ENCODE peak calls at places on chromosomes 1 and 21, in seven cellular contexts. V, R, Z, A, U, Q and Y are unnamed samples.

GRCh38 chr1:106022312-106022902 is 1034.1 kb upstream of the PRMT6 start:
- DNase-seq in V (no peak), R (no peak), Z (no peak), A (no peak), U (no peak), Q (no peak), Y (no peak)

GRCh38 chr21:27787046-27787445 is 820.2 kb upstream of the ADAMTS5 start:
- DNase-seq in V (no peak), R (no peak), Z (no peak), A (no peak), U (no peak), Q (no peak), Y (no peak)

GRCh38 chr1:166865931-166866330 is 10.1 kb downstream of the TADA1 start:
- DNase-seq in V (no peak), R (no peak), Z (no peak), A (peak; percentile 55), U (no peak), Q (no peak), Y (no peak)

GRCh38 chr1:82466894-82467293 is 666.2 kb downstream of the ADGRL2 start:
- DNase-seq in V (no peak), R (no peak), Z (no peak), A (no peak), U (no peak), Q (no peak), Y (no peak)

GRCh38 chr1:33007190-33008050 is 29.3 kb downstream of the AK2 start:
- DNase-seq in V (peak; percentile 28), R (no peak), Z (peak; percentile 56), A (no peak), U (no peak), Q (peak; percentile 84), Y (peak; percentile 36)

GRCh38 chr1:245370905-245371581 is 216.3 kb downstream of the KIF26B start:
- DNase-seq in V (peak; percentile 12), R (no peak), Z (no peak), A (no peak), U (no peak), Q (no peak), Y (no peak)

GRCh38 chr1:95028954-95029353 is 43.8 kb downstream of the ALG14 start:
- DNase-seq in V (no peak), R (no peak), Z (no peak), A (peak; percentile 4), U (no peak), Q (no peak), Y (no peak)

GRCh38 chr1:2236695-2237677 is 8.9 kb downstream of the SKI start:
- DNase-seq in V (no peak), R (no peak), Z (no peak), A (no peak), U (no peak), Q (no peak), Y (no peak)

GRCh38 chr1:157429841-157430240 is 122.5 kb downstream of the FCRL5 start:
- DNase-seq in V (no peak), R (no peak), Z (no peak), A (no peak), U (no peak), Q (no peak), Y (no peak)

GRCh38 chr21:41369105-41369914 is 7.5 kb downstream of the MX2 start:
- DNase-seq in V (no peak), R (peak; percentile 69), Z (no peak), A (no peak), U (peak; percentile 80), Q (no peak), Y (peak; percentile 47)

GRCh38 chr21:45308211-45309068 is 20.7 kb upstream of the POFUT2 start:
- DNase-seq in V (no peak), R (peak; percentile 77), Z (no peak), A (no peak), U (no peak), Q (no peak), Y (no peak)
- TF ChIP-seq EP300 in V (no peak), R (no peak), Z (no peak), A (no peak), U (no peak), Q (no peak), Y (peak; percentile 13)

GRCh38 chr1:31580513-31580870 is 4.2 kb downstream of the TINAGL1 start:
- DNase-seq in V (no peak), R (peak; percentile 93), Z (no peak), A (peak; percentile 92), U (no peak), Q (no peak), Y (no peak)
- H3K4me1 ChIP-seq in V (peaks cover 62% of the 10 kb centered on the region), R (peaks cover 78% of the 10 kb centered on the region), Z (peaks cover 76% of the 10 kb centered on the region), A (peaks cover 77% of the 10 kb centered on the region), U (peaks cover 30% of the 10 kb centered on the region), Q (peaks cover 44% of the 10 kb centered on the region), Y (peaks cover 61% of the 10 kb centered on the region)

GRCh38 chr1:203290261-203291089 is 14.8 kb upstream of the BTG2 start:
- DNase-seq in V (peak; percentile 99), R (peak; percentile 99), Z (peak; percentile 99), A (peak; percentile 100), U (peak; percentile 97), Q (no peak), Y (peak; percentile 95)
- TF ChIP-seq EP300 in V (peak; percentile 98), R (peak; percentile 76), Z (peak; percentile 97), A (peak; percentile 98), U (peak; percentile 75), Q (no peak), Y (peak; percentile 98)

GRCh38 chr1:201506092-201506491 is 831 bp downstream of the CSRP1 start:
- DNase-seq in V (no peak), R (peak; percentile 67), Z (no peak), A (no peak), U (no peak), Q (no peak), Y (no peak)
- H3K4me1 ChIP-seq in V (peaks cover 42% of the 10 kb centered on the region), R (peaks cover 63% of the 10 kb centered on the region), Z (peaks cover 72% of the 10 kb centered on the region), A (peaks cover 82% of the 10 kb centered on the region), U (peaks cover 64% of the 10 kb centered on the region), Q (peaks cover 62% of the 10 kb centered on the region), Y (peaks cover 23% of the 10 kb centered on the region)

GRCh38 chr1:78340006-78340405 is 150.8 kb upstream of the PTGFR start:
- DNase-seq in V (no peak), R (no peak), Z (no peak), A (no peak), U (no peak), Q (no peak), Y (no peak)
- TF ChIP-seq EP300 in V (no peak), R (no peak), Z (no peak), A (no peak), U (no peak), Q (no peak), Y (no peak)

GRCh38 chr1:221687731-221688487 is 54.0 kb downstream of the DUSP10 start:
- DNase-seq in V (no peak), R (no peak), Z (no peak), A (no peak), U (no peak), Q (no peak), Y (no peak)

GRCh38 chr1:221689138-221689537 is 52.8 kb downstream of the DUSP10 start:
- DNase-seq in V (no peak), R (no peak), Z (no peak), A (no peak), U (no peak), Q (no peak), Y (no peak)

GRCh38 chr1:221691320-221691719 is 50.6 kb downstream of the DUSP10 start:
- DNase-seq in V (no peak), R (no peak), Z (no peak), A (no peak), U (no peak), Q (no peak), Y (no peak)

GRCh38 chr1:221692643-221693042 is 49.2 kb downstream of the DUSP10 start:
- DNase-seq in V (no peak), R (no peak), Z (no peak), A (no peak), U (no peak), Q (no peak), Y (no peak)

GRCh38 chr1:221688488-221688843 is 53.4 kb downstream of the DUSP10 start:
- DNase-seq in V (no peak), R (no peak), Z (no peak), A (no peak), U (no peak), Q (no peak), Y (no peak)
- H3K4me1 ChIP-seq in V (no peaks in the 10 kb centered on the region), R (no peaks in the 10 kb centered on the region), Z (no peaks in the 10 kb centered on the region), A (peaks cover 8% of the 10 kb centered on the region), U (no peaks in the 10 kb centered on the region), Q (no peaks in the 10 kb centered on the region), Y (no peaks in the 10 kb centered on the region)

GRCh38 chr1:50271968-50272578 is 151.2 kb downstream of the DMRTA2 start:
- DNase-seq in V (peak; percentile 40), R (no peak), Z (peak; percentile 29), A (no peak), U (no peak), Q (peak; percentile 39), Y (peak; percentile 16)

GRCh38 chr1:50272923-50273322 is 150.3 kb downstream of the DMRTA2 start:
- DNase-seq in V (no peak), R (no peak), Z (no peak), A (no peak), U (no peak), Q (no peak), Y (no peak)

GRCh38 chr1:50278961-50279360 is 144.3 kb downstream of the DMRTA2 start:
- DNase-seq in V (no peak), R (no peak), Z (no peak), A (no peak), U (no peak), Q (no peak), Y (no peak)

GRCh38 chr1:50278352-50278878 is 144.8 kb downstream of the DMRTA2 start:
- DNase-seq in V (no peak), R (no peak), Z (no peak), A (no peak), U (no peak), Q (no peak), Y (no peak)

DNA sequence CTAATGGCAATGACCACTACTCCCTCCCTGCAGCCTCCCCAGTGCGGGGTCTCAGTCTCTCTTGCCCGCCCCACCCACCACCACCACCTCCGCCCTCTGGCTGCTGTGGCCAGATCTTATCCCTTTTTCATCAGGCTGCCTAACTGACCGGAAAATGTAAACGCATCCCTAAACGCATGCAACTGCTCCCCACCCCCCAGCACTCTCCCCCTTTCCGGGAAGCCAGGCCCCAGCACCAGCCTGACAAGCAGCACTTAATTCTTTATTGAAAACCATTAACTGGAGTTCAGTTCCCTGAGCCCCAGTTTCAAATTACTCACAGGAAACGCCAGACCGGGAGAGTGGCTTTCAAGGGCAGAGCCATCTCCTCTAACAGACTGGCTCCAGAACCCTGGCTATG is 147.7 kb downstream of the DMRTA2 start:
- DNase-seq in V (no peak), R (no peak), Z (no peak), A (no peak), U (no peak), Q (no peak), Y (no peak)
- TF ChIP-seq EP300 in V (no peak), R (no peak), Z (no peak), A (no peak), U (no peak), Q (no peak), Y (no peak)

DNA sequence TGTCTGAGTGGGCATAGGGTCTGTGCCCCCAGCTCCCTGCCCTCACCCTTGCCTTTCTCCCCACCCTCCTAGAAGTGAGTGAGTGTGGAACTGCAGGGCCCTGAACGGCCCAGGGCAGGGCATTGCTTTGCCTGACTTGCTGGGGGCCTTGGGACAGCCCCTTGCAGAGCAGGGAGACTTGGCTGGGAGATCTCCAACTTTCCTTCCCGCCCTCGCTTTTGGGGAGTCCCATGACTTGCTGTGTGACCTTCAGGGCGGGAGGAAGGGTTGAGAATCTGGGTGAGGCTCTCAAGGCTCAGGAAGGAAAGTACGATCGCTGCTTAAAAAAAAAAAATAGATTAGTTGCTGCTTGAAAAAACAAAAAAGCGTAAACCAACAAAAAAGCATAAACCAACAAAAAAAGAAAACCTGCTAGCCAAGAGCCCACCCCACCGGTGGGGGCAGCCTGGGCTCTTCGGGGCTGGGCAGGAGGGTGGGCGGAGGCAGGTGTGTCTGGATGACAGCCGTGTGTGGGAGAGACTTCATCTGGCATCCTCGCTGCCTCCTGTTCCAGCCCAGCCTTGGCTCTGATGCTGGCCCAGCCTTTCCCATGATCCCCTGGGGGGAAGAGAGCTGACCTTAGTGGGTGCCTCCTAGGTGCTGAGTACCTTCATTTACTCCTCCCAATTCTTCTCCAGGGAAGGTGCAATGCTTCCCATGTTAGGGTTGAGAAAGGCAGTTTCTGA is 6.5 kb downstream of the NBL1 start:
- DNase-seq in V (no peak), R (no peak), Z (no peak), A (no peak), U (no peak), Q (no peak), Y (no peak)
- H3K4me1 ChIP-seq in V (peaks cover 60% of the 10 kb centered on the region), R (peaks cover 65% of the 10 kb centered on the region), Z (peaks cover 90% of the 10 kb centered on the region), A (peaks cover 97% of the 10 kb centered on the region), U (peaks cover 84% of the 10 kb centered on the region), Q (peaks cover 29% of the 10 kb centered on the region), Y (peaks cover 74% of the 10 kb centered on the region)